ENCODE peak calls at places on chromosome 3, in nine cellular contexts. C is glutamatergic neuron; X is fibroblast of mammary gland; A is upper lobe of left lung; L is mesenteric fat pad; P is activated naive CD8-positive, alpha-beta T cell treated with anti-CD3 and anti-CD28 coated beads, Interleukin-2, amount 50 U/mL, for 24 hours; J is left ventricle myocardium inferior; B is AG04450; F is RPMI8226. S is an unnamed sample.
A peak's percentile ranks its signal among the peaks of the same experiment; 100 is the strongest.

GRCh38 chr3:4740397-4741105 is 238.7 kb upstream of the BHLHE40 start:
- DNase-seq in L (no peak), X (peak; percentile 69), P (peak; percentile 25), A (no peak), J (no peak), B (no peak), C (no peak), F (no peak), S (no peak)

GRCh38 chr3:55162031-55162784 is 234.3 kb upstream of the LRTM1 start:
- DNase-seq in C (no peak), X (peak; percentile 95), L (no peak), F (no peak), J (no peak), B (no peak), A (no peak), P (no peak), S (no peak)

GRCh38 chr3:151838574-151839312 is 24.8 kb downstream of the AADAC start:
- DNase-seq in B (peak; percentile 65), P (peak; percentile 28), J (no peak), C (peak; percentile 20), L (no peak), A (no peak), F (peak; percentile 82), X (peak; percentile 90), S (peak; percentile 62)

GRCh38 chr3:4687167-4687566 is 194.0 kb downstream of the ITPR1 start:
- DNase-seq in L (no peak), J (no peak), X (no peak), F (no peak), B (no peak), P (no peak), A (no peak), C (no peak), S (no peak)

GRCh38 chr3:84961492-84962255 is 2.9 kb downstream of the CADM2 start:
- DNase-seq in J (no peak), A (peak; percentile 83), P (no peak), B (no peak), F (no peak), X (no peak), L (no peak), C (peak; percentile 45), S (peak; percentile 40)

GRCh38 chr3:161310649-161311423 is 60.5 kb downstream of the SPTSSB start:
- DNase-seq in J (no peak), F (peak; percentile 55), X (no peak), B (no peak), L (no peak), C (no peak), P (peak; percentile 62), A (no peak), S (no peak)

GRCh38 chr3:195250473-195251251 is 20.3 kb downstream of the XXYLT1 start:
- DNase-seq in P (no peak), B (no peak), X (peak; percentile 60), J (peak; percentile 42), F (peak; percentile 31), C (no peak), L (no peak), A (peak; percentile 66), S (peak; percentile 63)

GRCh38 chr3:50415813-50416212 is 56.5 kb upstream of the TMEM115 start:
- DNase-seq in C (no peak), J (no peak), B (no peak), X (no peak), L (no peak), A (no peak), F (peak; percentile 64), P (no peak), S (no peak)

GRCh38 chr3:40476478-40477470 is at the start of gene ZNF619:
- DNase-seq in C (peak; percentile 74), B (peak; percentile 46), P (peak; percentile 52), X (peak; percentile 71), F (peak; percentile 81), A (peak; percentile 89), J (peak; percentile 76), L (peak; percentile 92), S (peak; percentile 54)

GRCh38 chr3:11240496-11240895 is 31.7 kb upstream of the ATG7 start:
- DNase-seq in J (no peak), F (no peak), C (no peak), A (no peak), X (no peak), B (no peak), L (no peak), P (peak; percentile 53), S (no peak)

GRCh38 chr3:24598691-24599090 is 104.0 kb upstream of the THRB start:
- DNase-seq in J (no peak), P (no peak), B (no peak), F (no peak), C (no peak), L (no peak), A (no peak), X (peak; percentile 59), S (no peak)

GRCh38 chr3:38177175-38177574 is 11.8 kb downstream of the OXSR1 start:
- DNase-seq in C (no peak), A (no peak), P (no peak), F (no peak), X (no peak), L (no peak), J (no peak), B (no peak), S (no peak)

GRCh38 chr3:19065027-19065426 is 83.3 kb upstream of the KCNH8 start:
- DNase-seq in B (no peak), P (no peak), X (no peak), J (no peak), C (no peak), L (no peak), A (no peak), F (peak; percentile 10), S (peak; percentile 23)

GRCh38 chr3:109050591-109051167 is 67.3 kb downstream of the MORC1 start:
- DNase-seq in L (no peak), A (no peak), J (no peak), B (no peak), F (peak; percentile 50), P (peak; percentile 15), X (peak; percentile 18), C (peak; percentile 17), S (peak; percentile 22)

GRCh38 chr3:182414586-182414985 is 378.7 kb upstream of the ATP11B start:
- DNase-seq in L (no peak), J (no peak), F (no peak), X (no peak), P (no peak), A (no peak), C (no peak), B (no peak), S (no peak)

GRCh38 chr3:129282727-129283327 is 4.2 kb downstream of the HMCES start:
- DNase-seq in A (no peak), P (no peak), X (peak; percentile 96), C (no peak), L (no peak), B (no peak), J (no peak), F (peak; percentile 57), S (no peak)

GRCh38 chr3:195909294-195909644 is 918 bp upstream of the TNK2 start:
- DNase-seq in J (no peak), B (no peak), A (peak; percentile 90), P (no peak), L (no peak), X (no peak), F (no peak), C (peak; percentile 71), S (peak; percentile 56)

GRCh38 chr3:173548261-173548660 is 150.7 kb downstream of the NLGN1 start:
- DNase-seq in J (no peak), B (no peak), X (no peak), L (no peak), P (no peak), C (no peak), A (no peak), F (peak; percentile 17), S (no peak)

GRCh38 chr3:184258926-184259325 is 2.4 kb downstream of the CAMK2N2 start:
- DNase-seq in F (no peak), A (no peak), L (no peak), J (no peak), C (no peak), B (no peak), P (no peak), X (no peak), S (no peak)

GRCh38 chr3:15428539-15428938 is 1.1 kb downstream of the EAF1 start:
- DNase-seq in A (no peak), F (peak; percentile 32), L (no peak), X (peak; percentile 81), J (no peak), P (peak; percentile 17), B (no peak), C (no peak), S (no peak)

GRCh38 chr3:72318504-72319201 is 529.6 kb downstream of the SHQ1 start:
- DNase-seq in B (no peak), J (no peak), X (no peak), A (no peak), P (no peak), F (no peak), C (no peak), L (no peak), S (no peak)

GRCh38 chr3:54936561-54936960 is 8.7 kb upstream of the LRTM1 start:
- DNase-seq in X (peak; percentile 82), A (no peak), C (no peak), B (no peak), L (no peak), P (no peak), F (no peak), J (no peak), S (no peak)

GRCh38 chr3:193984378-193984777 is 151.6 kb upstream of the HES1 start:
- DNase-seq in C (no peak), P (no peak), J (no peak), A (no peak), X (no peak), B (no peak), F (no peak), L (no peak), S (no peak)

GRCh38 chr3:58084166-58084565 is 75.9 kb downstream of the FLNB start:
- DNase-seq in F (no peak), X (no peak), L (no peak), A (no peak), B (no peak), P (no peak), J (no peak), C (no peak), S (no peak)

GRCh38 chr3:56879453-56880224 is 77.9 kb upstream of the ARHGEF3 start:
- DNase-seq in F (no peak), J (no peak), X (peak; percentile 82), L (no peak), C (no peak), P (no peak), A (no peak), B (no peak), S (no peak)

GRCh38 chr3:178058629-178059028 is 477.6 kb upstream of the KCNMB2 start:
- DNase-seq in L (no peak), P (no peak), X (no peak), B (no peak), A (no peak), C (no peak), J (no peak), F (no peak), S (no peak)

GRCh38 chr3:16179771-16180736 is 5.6 kb downstream of the GALNT15 start:
- DNase-seq in P (no peak), J (no peak), L (no peak), F (no peak), C (no peak), B (peak; percentile 42), A (no peak), X (peak; percentile 79), S (no peak)

GRCh38 chr3:10585945-10586344 is 80.6 kb upstream of the ATP2B2 start:
- DNase-seq in F (no peak), J (no peak), X (no peak), B (no peak), C (no peak), P (no peak), L (no peak), A (no peak), S (no peak)

GRCh38 chr3:74630602-74631001 is 16.1 kb upstream of the CNTN3 start:
- DNase-seq in J (no peak), F (no peak), A (no peak), C (no peak), X (peak; percentile 65), P (no peak), L (no peak), B (no peak), S (no peak)

GRCh38 chr3:190533511-190534282 is 19.8 kb downstream of the IL1RAP start:
- DNase-seq in X (peak; percentile 96), J (peak; percentile 59), C (no peak), P (no peak), L (peak; percentile 90), A (no peak), F (no peak), B (peak; percentile 78), S (no peak)

S was measured in BE2C.